ENCODE peak calls at places on chromosomes 3 and 15, in ten cellular contexts. M is fibroblast of mammary gland, O is T-helper 1 cell, I is type B pancreatic cell, J is WTC11, Y is AG08395, V is fibroblast of pulmonary artery, N is HL-60, B is NCI-H1092 treated with DMSO at 0.1 percent for 48 hours, C is ACHN. E is an unnamed sample.

GRCh38 chr3:4350789-4351163 is 47.6 kb downstream of the SETMAR start:
- DNase-seq in M (peak), O (peak), I (no peak), J (no peak), Y (peak), V (peak), N (peak), B (peak), C (peak), E (no peak)

GRCh38 chr3:66495633-66496032 is 5.2 kb downstream of the LRIG1 start:
- DNase-seq in M (no peak), O (no peak), I (no peak), J (peak), Y (no peak), V (no peak), N (no peak), B (no peak), C (no peak), E (no peak)

GRCh38 chr3:127208483-127209100 is 15.7 kb downstream of the PRR23E start:
- DNase-seq in M (no peak), O (no peak), I (no peak), J (no peak), Y (no peak), V (no peak), N (no peak), B (no peak), C (no peak), E (no peak)

GRCh38 chr15:45180201-45180600 is 7.6 kb downstream of the SHF start:
- DNase-seq in M (no peak), O (no peak), I (no peak), J (no peak), Y (no peak), V (no peak), N (no peak), B (no peak), C (peak), E (no peak)

GRCh38 chr15:49621327-49622210 is 721 bp downstream of the DTWD1 start:
- DNase-seq in M (peak), O (no peak), I (no peak), J (no peak), Y (no peak), V (peak), N (peak), B (peak), C (no peak), E (no peak)

GRCh38 chr15:78997981-78998499 is 53.2 kb upstream of the CTSH start:
- DNase-seq in M (no peak), O (no peak), I (no peak), J (no peak), Y (no peak), V (no peak), N (no peak), B (no peak), C (no peak), E (no peak)

GRCh38 chr3:36969540-36970432 is 23.1 kb downstream of the EPM2AIP1 start:
- DNase-seq in M (peak), O (peak), I (no peak), J (no peak), Y (peak), V (peak), N (peak), B (peak), C (peak), E (no peak)

GRCh38 chr3:87227104-87227834 is at the start of gene CHMP2B:
- DNase-seq in M (peak), O (peak), I (peak), J (peak), Y (peak), V (peak), N (peak), B (peak), C (peak), E (peak)

GRCh38 chr15:77083381-77084160 is 12.7 kb upstream of the TSPAN3 start:
- DNase-seq in M (peak), O (peak), I (no peak), J (peak), Y (peak), V (peak), N (no peak), B (peak), C (peak), E (no peak)

GRCh38 chr15:74632601-74633000 is 17.0 kb downstream of the CLK3 start:
- DNase-seq in M (no peak), O (no peak), I (no peak), J (no peak), Y (no peak), V (no peak), N (no peak), B (no peak), C (no peak), E (no peak)

E was measured in GM04503.